ENCODE peak calls at places on chromosomes 6 and 20, in eight cellular contexts. One of them, this sample, is unnamed.

GRCh38 chr6:28410767-28411166 is 11.2 kb upstream of the ZSCAN12 start:
- DNase-seq in colonic mucosa: no peak
- DNase-seq in HCT116: no peak
- DNase-seq in neuronal stem cell: no peak
- DNase-seq in GM23338: no peak
- DNase-seq in heart left ventricle: no peak
- DNase-seq in spleen: no peak
- DNase-seq in left ventricle myocardium inferior: no peak
- DNase-seq in this sample: no peak

GRCh38 chr20:60691966-60692615 is 560.0 kb upstream of the CDH4 start:
- DNase-seq in HCT116: no peak
- DNase-seq in spleen: no peak
- DNase-seq in neuronal stem cell: no peak
- DNase-seq in colonic mucosa: no peak
- DNase-seq in GM23338: no peak
- DNase-seq in heart left ventricle: no peak
- DNase-seq in left ventricle myocardium inferior: no peak
- DNase-seq in this sample: no peak

GRCh38 chr20:10167025-10167424 is 51.6 kb upstream of the SNAP25 start:
- DNase-seq in colonic mucosa: no peak
- DNase-seq in GM23338: no peak
- DNase-seq in neuronal stem cell: no peak
- DNase-seq in spleen: no peak
- DNase-seq in HCT116: no peak
- DNase-seq in heart left ventricle: no peak
- DNase-seq in left ventricle myocardium inferior: no peak
- DNase-seq in this sample: no peak

GRCh38 chr20:23634985-23635767 is 2.6 kb downstream of the CST3 start:
- DNase-seq in HCT116: no peak
- DNase-seq in colonic mucosa: no peak
- DNase-seq in neuronal stem cell: no peak
- DNase-seq in spleen: no peak
- DNase-seq in heart left ventricle: no peak
- DNase-seq in left ventricle myocardium inferior: peak; percentile 72
- DNase-seq in GM23338: no peak
- DNase-seq in this sample: no peak

GRCh38 chr6:37137201-37137880 is 32.6 kb upstream of the PIM1 start:
- DNase-seq in HCT116: peak; percentile 68
- DNase-seq in spleen: no peak
- DNase-seq in neuronal stem cell: peak; percentile 92
- DNase-seq in left ventricle myocardium inferior: no peak
- DNase-seq in GM23338: peak; percentile 98
- DNase-seq in heart left ventricle: no peak
- DNase-seq in colonic mucosa: peak; percentile 30
- DNase-seq in this sample: peak; percentile 84

GRCh38 chr20:61932711-61933480 is 132.8 kb downstream of the TAF4 start:
- DNase-seq in colonic mucosa: no peak
- DNase-seq in left ventricle myocardium inferior: peak; percentile 7
- DNase-seq in spleen: peak; percentile 55
- DNase-seq in neuronal stem cell: no peak
- DNase-seq in heart left ventricle: no peak
- DNase-seq in HCT116: no peak
- DNase-seq in GM23338: no peak
- DNase-seq in this sample: peak; percentile 3

GRCh38 chr6:121791396-121792315 is 356.2 kb downstream of the GJA1 start:
- DNase-seq in HCT116: no peak
- DNase-seq in colonic mucosa: no peak
- DNase-seq in neuronal stem cell: no peak
- DNase-seq in left ventricle myocardium inferior: no peak
- DNase-seq in GM23338: peak; percentile 60
- DNase-seq in spleen: no peak
- DNase-seq in heart left ventricle: no peak
- DNase-seq in this sample: no peak

GRCh38 chr6:167669870-167670802 is 156.6 kb upstream of the AFDN start:
- DNase-seq in colonic mucosa: no peak
- DNase-seq in spleen: peak; percentile 64
- DNase-seq in GM23338: no peak
- DNase-seq in neuronal stem cell: no peak
- DNase-seq in heart left ventricle: no peak
- DNase-seq in left ventricle myocardium inferior: no peak
- DNase-seq in HCT116: no peak
- DNase-seq in this sample: no peak

GRCh38 chr6:140264451-140264850 is 890.0 kb upstream of the CITED2 start:
- DNase-seq in GM23338: no peak
- DNase-seq in spleen: no peak
- DNase-seq in neuronal stem cell: no peak
- DNase-seq in colonic mucosa: no peak
- DNase-seq in left ventricle myocardium inferior: no peak
- DNase-seq in HCT116: no peak
- DNase-seq in heart left ventricle: no peak
- DNase-seq in this sample: no peak

GRCh38 chr6:52572536-52572935 is 4.3 kb downstream of the TRAM2 start:
- DNase-seq in colonic mucosa: no peak
- DNase-seq in heart left ventricle: no peak
- DNase-seq in left ventricle myocardium inferior: no peak
- DNase-seq in spleen: no peak
- DNase-seq in neuronal stem cell: no peak
- DNase-seq in GM23338: no peak
- DNase-seq in HCT116: no peak
- DNase-seq in this sample: no peak

GRCh38 chr20:31903630-31904386 is 33.4 kb downstream of the TTLL9 start:
- DNase-seq in HCT116: no peak
- DNase-seq in spleen: no peak
- DNase-seq in neuronal stem cell: no peak
- DNase-seq in heart left ventricle: no peak
- DNase-seq in colonic mucosa: no peak
- DNase-seq in left ventricle myocardium inferior: no peak
- DNase-seq in GM23338: no peak
- DNase-seq in this sample: no peak

GRCh38 chr6:168546173-168546572 is 105.2 kb downstream of the SMOC2 start:
- DNase-seq in spleen: no peak
- DNase-seq in heart left ventricle: no peak
- DNase-seq in colonic mucosa: no peak
- DNase-seq in HCT116: no peak
- DNase-seq in GM23338: no peak
- DNase-seq in neuronal stem cell: no peak
- DNase-seq in left ventricle myocardium inferior: no peak
- DNase-seq in this sample: no peak

GRCh38 chr6:153312633-153313032 is 181.6 kb upstream of the RGS17 start:
- DNase-seq in HCT116: peak; percentile 49
- DNase-seq in colonic mucosa: peak; percentile 35
- DNase-seq in left ventricle myocardium inferior: peak; percentile 16
- DNase-seq in GM23338: peak; percentile 39
- DNase-seq in heart left ventricle: no peak
- DNase-seq in neuronal stem cell: no peak
- DNase-seq in spleen: no peak
- DNase-seq in this sample: peak; percentile 48

GRCh38 chr6:124819340-124819739 is 142.9 kb upstream of the RNF217 start:
- DNase-seq in neuronal stem cell: no peak
- DNase-seq in left ventricle myocardium inferior: no peak
- DNase-seq in GM23338: no peak
- DNase-seq in heart left ventricle: no peak
- DNase-seq in HCT116: no peak
- DNase-seq in spleen: no peak
- DNase-seq in colonic mucosa: no peak
- DNase-seq in this sample: peak; percentile 5

GRCh38 chr20:15556869-15557268 is 1016.4 kb downstream of the KIF16B start:
- DNase-seq in HCT116: no peak
- DNase-seq in colonic mucosa: no peak
- DNase-seq in spleen: no peak
- DNase-seq in neuronal stem cell: no peak
- DNase-seq in left ventricle myocardium inferior: no peak
- DNase-seq in heart left ventricle: no peak
- DNase-seq in GM23338: no peak
- DNase-seq in this sample: no peak

GRCh38 chr6:72939029-72939428 is 286.3 kb downstream of the KHDC1L start:
- DNase-seq in GM23338: no peak
- DNase-seq in spleen: no peak
- DNase-seq in colonic mucosa: no peak
- DNase-seq in left ventricle myocardium inferior: no peak
- DNase-seq in neuronal stem cell: no peak
- DNase-seq in HCT116: no peak
- DNase-seq in heart left ventricle: no peak
- DNase-seq in this sample: no peak

GRCh38 chr20:49851991-49852390 is 39.4 kb downstream of the SLC9A8 start:
- DNase-seq in spleen: no peak
- DNase-seq in colonic mucosa: no peak
- DNase-seq in left ventricle myocardium inferior: no peak
- DNase-seq in heart left ventricle: no peak
- DNase-seq in HCT116: no peak
- DNase-seq in neuronal stem cell: no peak
- DNase-seq in GM23338: no peak
- DNase-seq in this sample: no peak

GRCh38 chr6:119148102-119148824 is 69.8 kb upstream of the FAM184A start:
- DNase-seq in left ventricle myocardium inferior: no peak
- DNase-seq in GM23338: peak; percentile 68
- DNase-seq in HCT116: peak; percentile 62
- DNase-seq in neuronal stem cell: peak; percentile 47
- DNase-seq in colonic mucosa: peak; percentile 43
- DNase-seq in heart left ventricle: peak; percentile 36
- DNase-seq in spleen: no peak
- DNase-seq in this sample: peak; percentile 46

GRCh38 chr20:13105864-13106457 is 97.2 kb downstream of the SPTLC3 start:
- DNase-seq in left ventricle myocardium inferior: no peak
- DNase-seq in colonic mucosa: no peak
- DNase-seq in neuronal stem cell: no peak
- DNase-seq in heart left ventricle: no peak
- DNase-seq in GM23338: peak; percentile 69
- DNase-seq in HCT116: peak; percentile 13
- DNase-seq in spleen: no peak
- DNase-seq in this sample: peak; percentile 12

GRCh38 chr6:129849456-129849855 is 11.7 kb downstream of the TMEM244 start:
- DNase-seq in heart left ventricle: no peak
- DNase-seq in left ventricle myocardium inferior: no peak
- DNase-seq in HCT116: peak; percentile 60
- DNase-seq in GM23338: no peak
- DNase-seq in spleen: no peak
- DNase-seq in colonic mucosa: no peak
- DNase-seq in neuronal stem cell: no peak
- DNase-seq in this sample: no peak

GRCh38 chr20:1844723-1845523 is 50.3 kb upstream of the SIRPA start:
- DNase-seq in spleen: peak; percentile 90
- DNase-seq in GM23338: no peak
- DNase-seq in heart left ventricle: peak; percentile 54
- DNase-seq in colonic mucosa: peak; percentile 44
- DNase-seq in HCT116: no peak
- DNase-seq in left ventricle myocardium inferior: peak; percentile 39
- DNase-seq in neuronal stem cell: no peak
- DNase-seq in this sample: no peak

GRCh38 chr20:23136893-23137745 is 51.0 kb upstream of the CD93 start:
- DNase-seq in neuronal stem cell: no peak
- DNase-seq in HCT116: no peak
- DNase-seq in heart left ventricle: no peak
- DNase-seq in GM23338: no peak
- DNase-seq in spleen: no peak
- DNase-seq in left ventricle myocardium inferior: no peak
- DNase-seq in colonic mucosa: no peak
- DNase-seq in this sample: no peak

GRCh38 chr6:293185-294174 is 1.2 kb downstream of the DUSP22 start:
- DNase-seq in colonic mucosa: peak; percentile 48
- DNase-seq in left ventricle myocardium inferior: no peak
- DNase-seq in heart left ventricle: peak; percentile 53
- DNase-seq in spleen: peak; percentile 88
- DNase-seq in neuronal stem cell: no peak
- DNase-seq in HCT116: no peak
- DNase-seq in GM23338: peak; percentile 42
- DNase-seq in this sample: peak; percentile 58

DNA sequence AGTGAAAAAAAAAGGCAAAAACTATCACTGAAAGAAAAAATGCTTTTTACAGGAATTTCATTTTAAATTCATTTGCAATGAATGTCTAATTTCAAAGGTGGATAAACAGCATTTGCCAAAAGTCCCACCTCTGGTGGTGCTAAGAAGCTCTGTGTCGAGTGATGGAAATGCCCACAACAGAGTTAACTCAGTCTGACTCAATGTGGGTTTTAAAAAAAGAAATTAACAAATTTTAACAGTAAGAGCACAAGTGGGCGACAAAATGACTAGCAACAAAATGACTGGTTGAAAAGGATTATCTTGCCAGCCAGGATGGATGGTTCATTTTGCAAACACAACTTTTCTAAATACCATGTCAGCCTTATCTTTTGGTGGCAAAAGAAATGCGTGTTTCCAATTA is 14.3 kb upstream of the TAGAP start:
- DNase-seq in heart left ventricle: no peak
- DNase-seq in left ventricle myocardium inferior: no peak
- DNase-seq in GM23338: no peak
- DNase-seq in HCT116: no peak
- DNase-seq in colonic mucosa: no peak
- DNase-seq in neuronal stem cell: no peak
- DNase-seq in spleen: no peak
- DNase-seq in this sample: no peak
- H3K27me3 ChIP-seq in heart left ventricle: no peaks in the 10 kb centered on the region
- H3K27me3 ChIP-seq in left ventricle myocardium inferior: peaks cover 76% of the 10 kb centered on the region
- H3K27me3 ChIP-seq in GM23338: no peaks in the 10 kb centered on the region
- H3K27me3 ChIP-seq in HCT116: peaks cover 14% of the 10 kb centered on the region
- H3K27me3 ChIP-seq in colonic mucosa: no peaks in the 10 kb centered on the region
- H3K27me3 ChIP-seq in neuronal stem cell: no peaks in the 10 kb centered on the region
- H3K27me3 ChIP-seq in spleen: no peaks in the 10 kb centered on the region
- H3K27me3 ChIP-seq in this sample: peaks cover 25% of the 10 kb centered on the region

GRCh38 chr6:109456283-109456583 is 661 bp upstream of the MICAL1 start:
- DNase-seq in spleen: no peak
- DNase-seq in GM23338: peak; percentile 71
- DNase-seq in heart left ventricle: no peak
- DNase-seq in neuronal stem cell: no peak
- DNase-seq in HCT116: no peak
- DNase-seq in left ventricle myocardium inferior: no peak
- DNase-seq in colonic mucosa: peak; percentile 55
- DNase-seq in this sample: no peak
- H3K4me1 ChIP-seq in spleen: peaks cover 17% of the 10 kb centered on the region
- H3K4me1 ChIP-seq in GM23338: peaks cover 30% of the 10 kb centered on the region
- H3K4me1 ChIP-seq in heart left ventricle: peaks cover 11% of the 10 kb centered on the region
- H3K4me1 ChIP-seq in neuronal stem cell: peaks cover 18% of the 10 kb centered on the region
- H3K4me1 ChIP-seq in HCT116: peaks cover 43% of the 10 kb centered on the region
- H3K4me1 ChIP-seq in left ventricle myocardium inferior: peaks cover 45% of the 10 kb centered on the region
- H3K4me1 ChIP-seq in colonic mucosa: peaks cover 16% of the 10 kb centered on the region
- H3K4me1 ChIP-seq in this sample: peaks cover 21% of the 10 kb centered on the region

GRCh38 chr6:35471836-35472345 is 3.7 kb downstream of the RPL10A start:
- DNase-seq in neuronal stem cell: no peak
- DNase-seq in left ventricle myocardium inferior: no peak
- DNase-seq in colonic mucosa: no peak
- DNase-seq in GM23338: no peak
- DNase-seq in HCT116: no peak
- DNase-seq in heart left ventricle: no peak
- DNase-seq in spleen: no peak
- DNase-seq in this sample: no peak
- H3K36me3 ChIP-seq in neuronal stem cell: peaks cover 89% of the 10 kb centered on the region
- H3K36me3 ChIP-seq in left ventricle myocardium inferior: peaks cover 68% of the 10 kb centered on the region
- H3K36me3 ChIP-seq in colonic mucosa: no peaks in the 10 kb centered on the region
- H3K36me3 ChIP-seq in GM23338: peaks cover 38% of the 10 kb centered on the region
- H3K36me3 ChIP-seq in HCT116: peaks cover 40% of the 10 kb centered on the region
- H3K36me3 ChIP-seq in heart left ventricle: peaks cover 4% of the 10 kb centered on the region
- H3K36me3 ChIP-seq in spleen: peaks cover 25% of the 10 kb centered on the region
- H3K36me3 ChIP-seq in this sample: peaks cover 65% of the 10 kb centered on the region

DNA sequence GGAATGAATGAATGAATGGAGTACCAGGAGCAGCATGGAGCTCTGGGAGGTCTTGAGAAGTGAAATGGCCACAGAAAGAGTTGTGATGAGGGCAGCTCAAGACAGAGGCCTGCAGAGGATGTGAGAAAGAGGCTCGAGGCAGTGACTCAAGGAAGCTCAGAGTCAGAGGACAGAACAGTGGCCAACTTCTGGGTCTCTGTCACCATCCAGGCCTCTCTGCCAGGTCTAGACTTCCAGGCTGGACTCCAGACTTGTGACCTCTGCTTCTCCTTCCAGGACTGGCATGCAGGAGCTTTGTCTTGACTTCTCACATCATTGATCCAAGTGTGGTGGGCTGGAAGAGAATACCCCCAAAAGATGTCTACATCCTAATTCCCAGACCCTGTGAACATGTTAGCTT is 119.8 kb downstream of the TOX2 start:
- DNase-seq in spleen: peak; percentile 12
- DNase-seq in HCT116: no peak
- DNase-seq in neuronal stem cell: no peak
- DNase-seq in left ventricle myocardium inferior: no peak
- DNase-seq in GM23338: no peak
- DNase-seq in colonic mucosa: no peak
- DNase-seq in heart left ventricle: no peak
- DNase-seq in this sample: no peak
- H3K27me3 ChIP-seq in spleen: peaks cover 31% of the 10 kb centered on the region
- H3K27me3 ChIP-seq in HCT116: no peaks in the 10 kb centered on the region
- H3K27me3 ChIP-seq in neuronal stem cell: peaks cover 2% of the 10 kb centered on the region
- H3K27me3 ChIP-seq in left ventricle myocardium inferior: peaks cover 59% of the 10 kb centered on the region
- H3K27me3 ChIP-seq in GM23338: no peaks in the 10 kb centered on the region
- H3K27me3 ChIP-seq in colonic mucosa: no peaks in the 10 kb centered on the region
- H3K27me3 ChIP-seq in heart left ventricle: peaks cover 22% of the 10 kb centered on the region
- H3K27me3 ChIP-seq in this sample: no peaks in the 10 kb centered on the region

This sample was measured in HAP-1.